ENCODE peak calls at places on chromosomes 12 and 14, in ten cellular contexts. X is stomach, W is natural killer cell, O is GM06990, C is heart left ventricle, I is GM10248, G is GM23338, H is body of pancreas, A is ovary, D is fibroblast of lung. Q is an unnamed sample.

GRCh38 chr12:110741795-110742717 is 635 bp downstream of the PPP1CC start:
- DNase-seq in W (no peak), A (no peak), H (peak), X (peak), O (peak), I (no peak), D (peak), G (peak), C (peak), Q (no peak)

GRCh38 chr12:91239497-91239896 is 56.9 kb upstream of the DCN start:
- DNase-seq in O (no peak), G (no peak), D (peak), X (no peak), W (no peak), A (no peak), C (no peak), H (no peak), I (no peak), Q (no peak)

GRCh38 chr12:65487679-65488078 is 209.2 kb downstream of the MSRB3 start:
- DNase-seq in I (no peak), C (no peak), X (no peak), A (no peak), W (no peak), D (no peak), O (no peak), H (no peak), G (no peak), Q (no peak)

GRCh38 chr12:99983721-99984258 is 946 bp downstream of the ANKS1B start:
- DNase-seq in C (no peak), A (no peak), H (no peak), G (no peak), X (no peak), I (peak), D (no peak), W (no peak), O (peak), Q (no peak)

GRCh38 chr12:3308063-3308462 is 182.9 kb upstream of the PRMT8 start:
- DNase-seq in A (no peak), G (no peak), C (no peak), H (no peak), W (no peak), I (no peak), D (no peak), X (no peak), O (no peak), Q (no peak)

GRCh38 chr12:101238806-101239329 is 28.8 kb upstream of the SLC5A8 start:
- DNase-seq in O (no peak), D (no peak), G (no peak), H (no peak), X (no peak), W (no peak), I (no peak), A (no peak), C (no peak), Q (no peak)

GRCh38 chr14:85308531-85309300 is 221.2 kb upstream of the FLRT2 start:
- DNase-seq in W (no peak), D (no peak), C (no peak), G (no peak), A (no peak), O (no peak), I (no peak), X (no peak), H (no peak), Q (no peak)

GRCh38 chr12:111056618-111057521 is 136.5 kb upstream of the MYL2 start:
- DNase-seq in I (peak), G (no peak), D (no peak), W (peak), A (no peak), H (no peak), C (no peak), X (no peak), O (peak), Q (no peak)

GRCh38 chr12:52280319-52280795 is 5.9 kb downstream of the KRT86 start:
- DNase-seq in W (no peak), H (peak), C (peak), G (no peak), I (no peak), X (peak), A (no peak), D (peak), O (no peak), Q (no peak)

GRCh38 chr12:113297621-113298471 is 37.1 kb downstream of the SLC8B1 start:
- DNase-seq in I (no peak), A (no peak), D (no peak), O (no peak), W (no peak), C (no peak), G (no peak), X (no peak), H (no peak), Q (no peak)

GRCh38 chr12:42609605-42610004 is 20.1 kb upstream of the PRICKLE1 start:
- DNase-seq in A (no peak), O (no peak), W (no peak), D (peak), I (no peak), C (no peak), X (no peak), G (no peak), H (no peak), Q (no peak)

GRCh38 chr14:72582582-72582981 is 311.3 kb downstream of the DPF3 start:
- DNase-seq in C (no peak), I (no peak), H (no peak), W (no peak), G (no peak), A (no peak), D (no peak), X (no peak), O (no peak), Q (no peak)

GRCh38 chr12:57488397-57489156 is 709 bp downstream of the MARS1 start:
- DNase-seq in X (no peak), O (no peak), H (no peak), A (no peak), D (no peak), I (no peak), W (no peak), G (peak), C (no peak), Q (no peak)

GRCh38 chr12:106427917-106428316 is 70.4 kb downstream of the POLR3B start:
- DNase-seq in D (no peak), O (no peak), H (no peak), C (no peak), X (no peak), G (no peak), W (no peak), A (no peak), I (no peak), Q (no peak)

GRCh38 chr12:13455765-13456164 is 259.2 kb downstream of the EMP1 start:
- DNase-seq in O (no peak), G (no peak), A (no peak), X (no peak), C (no peak), D (no peak), W (no peak), I (no peak), H (no peak), Q (no peak)

GRCh38 chr14:57692671-57693070 is 173.2 kb downstream of the SLC35F4 start:
- DNase-seq in O (no peak), X (no peak), W (no peak), A (no peak), G (peak), D (peak), I (peak), H (no peak), C (no peak), Q (no peak)

GRCh38 chr12:24695657-24696329 is 253.1 kb downstream of the BCAT1 start:
- DNase-seq in D (peak), C (no peak), W (no peak), A (no peak), X (no peak), O (no peak), G (no peak), H (no peak), I (no peak), Q (no peak)

GRCh38 chr12:111645433-111645832 is 40.3 kb downstream of the BRAP start:
- DNase-seq in O (no peak), I (no peak), G (no peak), W (no peak), D (peak), A (no peak), C (no peak), X (no peak), H (no peak), Q (no peak)

GRCh38 chr12:9221476-9221875 is 13.3 kb upstream of the PZP start:
- DNase-seq in A (no peak), O (no peak), X (no peak), C (no peak), D (no peak), G (no peak), H (no peak), W (no peak), I (no peak), Q (no peak)
- TF ChIP-seq CTCF in A (no peak), O (no peak), X (no peak), C (no peak), D (no peak), G (no peak), H (no peak), W (no peak), I (no peak), Q (no peak)

GRCh38 chr14:61233436-61233956 is 47.6 kb downstream of the TMEM30B start:
- DNase-seq in I (no peak), G (no peak), C (no peak), W (no peak), D (no peak), H (no peak), O (no peak), X (no peak), A (no peak), Q (no peak)
- TF ChIP-seq CTCF in I (no peak), G (no peak), C (no peak), W (no peak), D (no peak), H (no peak), O (no peak), X (no peak), A (no peak), Q (no peak)

GRCh38 chr14:104157303-104157928 is 19.0 kb downstream of the KIF26A start:
- DNase-seq in O (no peak), H (no peak), A (no peak), D (no peak), C (no peak), X (no peak), G (no peak), W (no peak), I (no peak), Q (no peak)
- TF ChIP-seq CTCF in O (peak), H (no peak), A (no peak), D (no peak), C (no peak), X (no peak), G (peak), W (no peak), I (no peak), Q (no peak)

GRCh38 chr14:102590667-102591099 is 1.8 kb upstream of the RCOR1 start:
- DNase-seq in D (peak), A (peak), I (no peak), O (no peak), H (peak), W (peak), C (peak), X (peak), G (peak), Q (no peak)
- TF ChIP-seq CTCF in D (peak), A (peak), I (peak), O (peak), H (peak), W (peak), C (peak), X (no peak), G (peak), Q (no peak)

GRCh38 chr12:88409257-88409656 is 171.0 kb downstream of the KITLG start:
- DNase-seq in I (no peak), G (peak), D (no peak), H (no peak), A (no peak), O (no peak), W (no peak), C (no peak), X (no peak), Q (no peak)
- TF ChIP-seq CTCF in I (no peak), G (no peak), D (no peak), H (no peak), A (no peak), O (no peak), W (no peak), C (no peak), X (no peak), Q (no peak)

GRCh38 chr12:55738113-55739024 is 4.6 kb upstream of the GDF11 start:
- DNase-seq in A (peak), H (peak), G (peak), X (peak), O (peak), D (peak), W (peak), C (peak), I (peak), Q (no peak)

GRCh38 chr12:55736076-55736475 is 6.8 kb upstream of the GDF11 start:
- DNase-seq in I (no peak), H (no peak), C (no peak), D (no peak), O (no peak), A (no peak), G (no peak), W (no peak), X (no peak), Q (no peak)

GRCh38 chr12:55736780-55737580 is 5.9 kb upstream of the GDF11 start:
- DNase-seq in I (peak), H (peak), W (peak), O (no peak), A (no peak), D (peak), C (peak), X (peak), G (peak), Q (peak)

GRCh38 chr12:55737581-55738112 is 5.3 kb upstream of the GDF11 start:
- DNase-seq in A (no peak), W (no peak), I (no peak), H (no peak), D (no peak), O (no peak), C (no peak), X (no peak), G (no peak), Q (no peak)

GRCh38 chr12:55739025-55739378 is 3.9 kb upstream of the GDF11 start:
- DNase-seq in W (no peak), X (no peak), H (no peak), A (no peak), C (no peak), I (no peak), G (no peak), D (no peak), O (no peak), Q (no peak)
- TF ChIP-seq CTCF in W (no peak), X (no peak), H (no peak), A (no peak), C (no peak), I (no peak), G (no peak), D (no peak), O (no peak), Q (no peak)